ENCODE peak calls at places on chromosomes 4 and X, in eight cellular contexts. W, S, J, T, Z, U, R and Y are unnamed samples.

GRCh38 chrX:8728932-8729331 is 3.0 kb downstream of the ANOS1 start:
- DNase-seq in W (no peak), S (no peak), J (no peak), T (no peak), Z (no peak), U (no peak), R (no peak), Y (no peak)

GRCh38 chr4:126268106-126268505 is 953.4 kb downstream of the FAT4 start:
- DNase-seq in W (no peak), S (no peak), J (no peak), T (no peak), Z (no peak), U (no peak), R (no peak), Y (no peak)

GRCh38 chr4:10460313-10461047 is 3.3 kb upstream of the ZNF518B start:
- DNase-seq in W (no peak), S (no peak), J (no peak), T (no peak), Z (no peak), U (no peak), R (no peak), Y (no peak)

GRCh38 chr4:82515705-82516104 is 46.1 kb downstream of the TMEM150C start:
- DNase-seq in W (no peak), S (no peak), J (no peak), T (no peak), Z (peak; percentile 77), U (peak; percentile 38), R (no peak), Y (no peak)

GRCh38 chr4:133402616-133403015 is 253.5 kb downstream of the PCDH10 start:
- DNase-seq in W (no peak), S (no peak), J (no peak), T (peak; percentile 13), Z (no peak), U (no peak), R (no peak), Y (no peak)

GRCh38 chrX:134807039-134807729 is 148.9 kb upstream of the PLAC1 start:
- DNase-seq in W (no peak), S (peak; percentile 74), J (peak; percentile 93), T (peak; percentile 75), Z (peak; percentile 73), U (peak; percentile 92), R (peak; percentile 72), Y (peak; percentile 87)

GRCh38 chr4:8303081-8303480 is 33.5 kb downstream of the HTRA3 start:
- DNase-seq in W (no peak), S (no peak), J (peak; percentile 50), T (no peak), Z (no peak), U (no peak), R (no peak), Y (no peak)

GRCh38 chr4:111943796-111944203 is 201.5 kb upstream of the FAM241A start:
- DNase-seq in W (peak; percentile 31), S (peak; percentile 24), J (no peak), T (peak; percentile 65), Z (no peak), U (peak; percentile 48), R (no peak), Y (no peak)

GRCh38 chr4:81786063-81786763 is 314.5 kb upstream of the RASGEF1B start:
- DNase-seq in W (no peak), S (no peak), J (no peak), T (no peak), Z (no peak), U (no peak), R (no peak), Y (no peak)

GRCh38 chr4:148442830-148443549 is 776 bp upstream of the NR3C2 start:
- DNase-seq in W (no peak), S (no peak), J (peak; percentile 77), T (no peak), Z (no peak), U (no peak), R (no peak), Y (no peak)

GRCh38 chrX:522456-522855 is 108.1 kb upstream of the SHOX start:
- DNase-seq in W (no peak), S (no peak), J (no peak), T (no peak), Z (no peak), U (no peak), R (no peak), Y (no peak)

GRCh38 chr4:138090145-138090917 is 151.8 kb downstream of the SLC7A11 start:
- DNase-seq in W (no peak), S (peak; percentile 68), J (no peak), T (peak; percentile 79), Z (peak; percentile 12), U (peak; percentile 50), R (peak; percentile 2), Y (no peak)

GRCh38 chr4:37892641-37893040 is 1.8 kb downstream of the TBC1D1 start:
- DNase-seq in W (no peak), S (no peak), J (no peak), T (no peak), Z (no peak), U (no peak), R (peak; percentile 14), Y (no peak)

GRCh38 chr4:52051615-52052474 is 741 bp downstream of the SPATA18 start:
- DNase-seq in W (peak; percentile 85), S (peak; percentile 76), J (peak; percentile 89), T (peak; percentile 96), Z (no peak), U (peak; percentile 82), R (no peak), Y (peak; percentile 77)

GRCh38 chrX:45781901-45782553 is 581.4 kb upstream of the DIPK2B start:
- DNase-seq in W (no peak), S (no peak), J (no peak), T (no peak), Z (no peak), U (no peak), R (no peak), Y (no peak)
- H3K27ac ChIP-seq in W (no peak overlapping the region), S (no peak overlapping the region), J (no peak overlapping the region), T (peak overlapping the region; percentile 83), Z (no peak overlapping the region), U (no peak overlapping the region), R (no peak overlapping the region), Y (no peak overlapping the region)

GRCh38 chr4:35900608-35901243 is 343.6 kb downstream of the ARAP2 start:
- DNase-seq in W (no peak), S (no peak), J (no peak), T (no peak), Z (no peak), U (no peak), R (no peak), Y (no peak)

GRCh38 chr4:35897808-35898207 is 346.5 kb downstream of the ARAP2 start:
- DNase-seq in W (no peak), S (no peak), J (no peak), T (no peak), Z (no peak), U (no peak), R (no peak), Y (no peak)
- H3K27ac ChIP-seq in W (no peak overlapping the region), S (no peak overlapping the region), J (no peak overlapping the region), T (no peak overlapping the region), Z (no peak overlapping the region), U (no peak overlapping the region), R (no peak overlapping the region), Y (no peak overlapping the region)

DNA sequence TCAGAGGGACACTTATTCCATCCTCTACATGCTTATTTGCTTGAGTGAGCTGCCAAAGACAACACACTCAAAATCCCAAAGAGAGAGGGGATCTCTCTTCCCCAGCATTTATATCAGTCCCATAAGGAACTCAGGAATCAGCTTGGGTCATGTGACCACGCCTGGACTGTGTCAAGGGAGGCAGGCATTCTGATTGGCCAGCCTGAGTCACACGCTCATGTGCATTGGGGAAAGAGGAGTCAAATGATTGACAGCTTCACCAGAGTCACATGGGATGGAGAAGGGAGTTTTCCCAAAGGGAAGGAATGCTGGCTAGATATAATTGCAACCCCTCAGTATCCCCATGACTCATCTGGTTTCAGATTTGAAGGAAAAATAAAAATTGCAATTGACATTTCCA is 49.0 kb downstream of the RWDD4 start:
- DNase-seq in W (no peak), S (no peak), J (no peak), T (peak; percentile 39), Z (no peak), U (no peak), R (no peak), Y (no peak)
- H3K27ac ChIP-seq in W (no peak overlapping the region), S (no peak overlapping the region), J (no peak overlapping the region), T (no peak overlapping the region), Z (no peak overlapping the region), U (no peak overlapping the region), R (no peak overlapping the region), Y (no peak overlapping the region)

GRCh38 chrX:53084863-53085262 is 2.7 kb downstream of the TSPYL2 start:
- DNase-seq in W (no peak), S (no peak), J (no peak), T (no peak), Z (no peak), U (no peak), R (no peak), Y (no peak)
- H3K27ac ChIP-seq in W (no peak overlapping the region), S (no peak overlapping the region), J (no peak overlapping the region), T (peak overlapping the region; percentile 34), Z (no peak overlapping the region), U (peak overlapping the region; percentile 43), R (no peak overlapping the region), Y (peak overlapping the region; percentile 94)

GRCh38 chrX:145848451-145848850 is 30.8 kb downstream of the SLITRK2 start:
- DNase-seq in W (no peak), S (no peak), J (no peak), T (no peak), Z (no peak), U (no peak), R (no peak), Y (no peak)
- H3K27ac ChIP-seq in W (no peak overlapping the region), S (no peak overlapping the region), J (no peak overlapping the region), T (no peak overlapping the region), Z (no peak overlapping the region), U (no peak overlapping the region), R (no peak overlapping the region), Y (no peak overlapping the region)

GRCh38 chr4:94274912-94275311 is 67.2 kb downstream of the SMARCAD1 start:
- DNase-seq in W (no peak), S (no peak), J (no peak), T (no peak), Z (no peak), U (no peak), R (no peak), Y (no peak)

GRCh38 chr4:94278777-94279176 is 63.9 kb downstream of the HPGDS start:
- DNase-seq in W (no peak), S (no peak), J (no peak), T (no peak), Z (no peak), U (no peak), R (no peak), Y (no peak)

GRCh38 chr4:94276204-94276603 is 66.4 kb downstream of the HPGDS start:
- DNase-seq in W (no peak), S (no peak), J (no peak), T (no peak), Z (no peak), U (no peak), R (no peak), Y (no peak)

DNA sequence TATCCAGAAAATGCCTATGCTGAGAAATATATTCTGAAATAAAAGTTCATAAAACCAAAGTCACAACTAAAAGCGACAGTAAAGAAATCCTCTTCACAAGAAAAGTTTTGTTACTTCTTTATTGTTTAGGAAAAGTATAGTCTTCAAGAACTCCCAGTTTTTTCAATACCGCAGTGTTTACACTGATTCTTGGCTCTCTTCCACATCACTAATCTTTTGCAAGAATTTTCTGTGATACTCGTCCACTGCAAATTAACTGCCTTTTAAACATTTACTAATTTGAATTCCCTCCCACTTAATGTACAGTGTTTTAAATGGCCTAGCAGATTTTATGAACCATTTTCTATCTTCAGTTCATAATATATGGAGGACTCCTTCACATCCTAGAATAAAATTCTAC is 65.1 kb downstream of the HPGDS start:
- DNase-seq in W (no peak), S (no peak), J (no peak), T (no peak), Z (no peak), U (no peak), R (no peak), Y (no peak)
- H3K27ac ChIP-seq in W (no peak overlapping the region), S (no peak overlapping the region), J (no peak overlapping the region), T (no peak overlapping the region), Z (no peak overlapping the region), U (no peak overlapping the region), R (no peak overlapping the region), Y (no peak overlapping the region)